ENCODE peak calls at places on chromosomes 4 and X, in six cellular contexts. One of them, this sample, is unnamed.

GRCh38 chr4:20368926-20369325 is 117.2 kb downstream of the SLIT2 start:
- DNase-seq in mammary epithelial cell: no peak
- DNase-seq in heart left ventricle: no peak
- DNase-seq in pancreas: no peak
- DNase-seq in uterus: no peak
- DNase-seq in A673: no peak
- DNase-seq in this sample: peak; percentile 59

GRCh38 chr4:146916479-146917076 is 29.1 kb downstream of the TTC29 start:
- DNase-seq in mammary epithelial cell: peak; percentile 3
- DNase-seq in heart left ventricle: no peak
- DNase-seq in pancreas: no peak
- DNase-seq in uterus: no peak
- DNase-seq in A673: peak; percentile 72
- DNase-seq in this sample: peak; percentile 8

GRCh38 chr4:89492476-89493110 is 185.0 kb upstream of the GPRIN3 start:
- DNase-seq in mammary epithelial cell: peak; percentile 60
- DNase-seq in heart left ventricle: no peak
- DNase-seq in pancreas: no peak
- DNase-seq in uterus: no peak
- DNase-seq in A673: peak; percentile 2
- DNase-seq in this sample: no peak

GRCh38 chr4:57013529-57014120 is 34.9 kb downstream of the POLR2B start:
- DNase-seq in mammary epithelial cell: no peak
- DNase-seq in heart left ventricle: no peak
- DNase-seq in pancreas: no peak
- DNase-seq in uterus: no peak
- DNase-seq in A673: no peak
- DNase-seq in this sample: no peak

GRCh38 chr4:169031392-169031791 is 21.3 kb upstream of the CBR4 start:
- DNase-seq in mammary epithelial cell: no peak
- DNase-seq in heart left ventricle: no peak
- DNase-seq in pancreas: no peak
- DNase-seq in uterus: no peak
- DNase-seq in A673: no peak
- DNase-seq in this sample: no peak

GRCh38 chr4:10105920-10106319 is 10.7 kb downstream of the WDR1 start:
- DNase-seq in mammary epithelial cell: no peak
- DNase-seq in heart left ventricle: no peak
- DNase-seq in pancreas: no peak
- DNase-seq in uterus: no peak
- DNase-seq in A673: no peak
- DNase-seq in this sample: no peak

GRCh38 chr4:73341454-73341853 is 62.6 kb upstream of the ALB start:
- DNase-seq in mammary epithelial cell: peak; percentile 51
- DNase-seq in heart left ventricle: no peak
- DNase-seq in pancreas: peak; percentile 55
- DNase-seq in uterus: no peak
- DNase-seq in A673: peak; percentile 28
- DNase-seq in this sample: no peak

GRCh38 chrX:101550825-101551767 is 749 bp downstream of the ARMCX1 start:
- DNase-seq in mammary epithelial cell: peak; percentile 4
- DNase-seq in heart left ventricle: peak; percentile 71
- DNase-seq in pancreas: peak; percentile 40
- DNase-seq in uterus: peak; percentile 48
- DNase-seq in A673: peak; percentile 56
- DNase-seq in this sample: no peak

GRCh38 chr4:83334425-83335241 is at the start of gene HPSE:
- DNase-seq in mammary epithelial cell: peak; percentile 87
- DNase-seq in heart left ventricle: peak; percentile 90
- DNase-seq in pancreas: peak; percentile 59
- DNase-seq in uterus: peak; percentile 78
- DNase-seq in A673: peak; percentile 64
- DNase-seq in this sample: peak; percentile 9

GRCh38 chrX:118523920-118524319 is 28.3 kb downstream of the DOCK11 start:
- DNase-seq in mammary epithelial cell: no peak
- DNase-seq in heart left ventricle: no peak
- DNase-seq in pancreas: no peak
- DNase-seq in uterus: no peak
- DNase-seq in A673: no peak
- DNase-seq in this sample: no peak

GRCh38 chr4:137533855-137534254 is 1.6 kb upstream of the PCDH18 start:
- DNase-seq in mammary epithelial cell: no peak
- DNase-seq in heart left ventricle: no peak
- DNase-seq in pancreas: no peak
- DNase-seq in uterus: no peak
- DNase-seq in A673: no peak
- DNase-seq in this sample: no peak
- H3K4me3 ChIP-seq in mammary epithelial cell: no peak overlapping the region
- H3K4me3 ChIP-seq in heart left ventricle: no peak overlapping the region
- H3K4me3 ChIP-seq in pancreas: no peak overlapping the region
- H3K4me3 ChIP-seq in uterus: peak overlapping the region; percentile 63
- H3K4me3 ChIP-seq in A673: no peak overlapping the region
- H3K4me3 ChIP-seq in this sample: peak overlapping the region; percentile 57

DNA sequence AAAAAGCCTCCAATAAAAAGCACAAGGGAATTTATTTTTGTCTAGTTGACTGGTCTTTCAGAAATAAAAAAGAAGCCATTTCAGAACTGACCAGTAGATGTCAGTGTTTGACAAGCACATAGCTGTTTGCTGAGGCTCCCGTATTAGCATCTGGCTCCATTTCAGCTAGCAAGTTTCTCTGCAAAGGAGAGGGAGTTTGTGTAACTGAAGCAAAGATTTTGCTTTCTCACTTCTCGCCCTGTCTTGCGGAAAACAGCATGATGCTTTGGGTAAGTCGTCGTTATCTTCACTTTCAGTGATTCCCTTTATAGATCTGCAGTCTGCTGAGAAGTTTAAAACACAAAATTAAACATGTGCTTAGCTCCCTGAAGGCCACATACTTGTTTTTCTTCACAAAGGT is 85.5 kb downstream of the CT47B1 start:
- DNase-seq in mammary epithelial cell: peak; percentile 55
- DNase-seq in heart left ventricle: no peak
- DNase-seq in pancreas: peak; percentile 16
- DNase-seq in uterus: peak; percentile 51
- DNase-seq in A673: peak; percentile 82
- DNase-seq in this sample: no peak
- TF ChIP-seq CTCF in mammary epithelial cell: peak; percentile 84
- TF ChIP-seq CTCF in heart left ventricle: peak; percentile 69
- TF ChIP-seq CTCF in pancreas: peak; percentile 73
- TF ChIP-seq CTCF in uterus: peak; percentile 74
- TF ChIP-seq CTCF in A673: peak; percentile 79
- TF ChIP-seq CTCF in this sample: peak; percentile 65

GRCh38 chr4:77043507-77044131 is 32.2 kb downstream of the CCNI start:
- DNase-seq in mammary epithelial cell: no peak
- DNase-seq in heart left ventricle: no peak
- DNase-seq in pancreas: no peak
- DNase-seq in uterus: peak; percentile 33
- DNase-seq in A673: no peak
- DNase-seq in this sample: peak; percentile 63
- H3K36me3 ChIP-seq in mammary epithelial cell: peaks cover 17% of the 10 kb centered on the region
- H3K36me3 ChIP-seq in heart left ventricle: peaks cover 56% of the 10 kb centered on the region
- H3K36me3 ChIP-seq in pancreas: peaks cover 17% of the 10 kb centered on the region
- H3K36me3 ChIP-seq in uterus: no peaks in the 10 kb centered on the region
- H3K36me3 ChIP-seq in A673: peaks cover 15% of the 10 kb centered on the region
- H3K36me3 ChIP-seq in this sample: peaks cover 9% of the 10 kb centered on the region

DNA sequence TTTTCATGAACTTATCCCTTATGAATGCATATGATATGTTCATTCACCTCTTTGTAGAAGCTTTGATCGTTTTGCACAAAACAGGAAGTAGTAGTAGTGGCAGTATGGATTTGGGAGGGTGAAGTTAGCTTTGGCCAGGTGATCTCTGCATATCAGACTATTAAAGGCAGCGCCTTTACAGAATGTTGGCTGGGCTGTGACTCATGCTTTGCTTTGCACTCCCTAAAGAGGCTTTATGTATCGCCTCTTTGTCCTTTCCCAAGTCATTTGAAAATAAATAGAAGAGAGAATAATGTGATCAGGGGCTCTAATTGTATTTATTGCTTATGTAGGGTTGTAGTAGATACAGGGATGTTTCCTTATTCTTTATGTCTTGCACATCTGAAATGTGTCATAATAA is 50.4 kb downstream of the SHROOM3 start:
- DNase-seq in mammary epithelial cell: peak; percentile 56
- DNase-seq in heart left ventricle: no peak
- DNase-seq in pancreas: no peak
- DNase-seq in uterus: no peak
- DNase-seq in A673: no peak
- DNase-seq in this sample: no peak
- H3K4me3 ChIP-seq in mammary epithelial cell: no peak overlapping the region
- H3K4me3 ChIP-seq in heart left ventricle: no peak overlapping the region
- H3K4me3 ChIP-seq in pancreas: no peak overlapping the region
- H3K4me3 ChIP-seq in uterus: no peak overlapping the region
- H3K4me3 ChIP-seq in A673: no peak overlapping the region
- H3K4me3 ChIP-seq in this sample: no peak overlapping the region

DNA sequence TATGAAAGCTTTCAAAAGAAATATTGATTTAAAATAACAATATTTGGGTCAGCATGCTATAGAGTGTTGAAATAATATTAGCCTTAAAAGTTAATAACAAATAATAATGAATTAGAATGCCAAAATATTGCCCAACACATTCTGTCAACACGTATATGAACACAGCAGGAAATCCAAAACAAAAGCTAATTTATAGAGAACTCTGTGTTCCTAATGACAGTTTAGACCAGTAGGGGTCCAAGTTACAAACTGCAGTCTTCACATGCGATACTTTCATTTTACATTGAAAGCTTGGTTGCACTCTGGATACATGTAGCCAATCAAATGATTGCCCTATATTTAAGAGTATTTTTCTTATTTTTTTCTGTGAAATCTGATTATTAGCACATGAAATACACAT is 274.4 kb downstream of the DCTD start:
- DNase-seq in mammary epithelial cell: no peak
- DNase-seq in heart left ventricle: no peak
- DNase-seq in pancreas: no peak
- DNase-seq in uterus: no peak
- DNase-seq in A673: peak; percentile 40
- DNase-seq in this sample: no peak
- TF ChIP-seq CTCF in mammary epithelial cell: no peak
- TF ChIP-seq CTCF in heart left ventricle: no peak
- TF ChIP-seq CTCF in pancreas: no peak
- TF ChIP-seq CTCF in uterus: no peak
- TF ChIP-seq CTCF in A673: peak; percentile 30
- TF ChIP-seq CTCF in this sample: no peak

GRCh38 chrX:53550756-53551463 is 116.7 kb upstream of the HSD17B10 start:
- DNase-seq in mammary epithelial cell: no peak
- DNase-seq in heart left ventricle: no peak
- DNase-seq in pancreas: no peak
- DNase-seq in uterus: no peak
- DNase-seq in A673: no peak
- DNase-seq in this sample: no peak
- H3K36me3 ChIP-seq in mammary epithelial cell: peaks cover 19% of the 10 kb centered on the region
- H3K36me3 ChIP-seq in heart left ventricle: peaks cover 100% of the 10 kb centered on the region
- H3K36me3 ChIP-seq in pancreas: peaks cover 72% of the 10 kb centered on the region
- H3K36me3 ChIP-seq in uterus: no peaks in the 10 kb centered on the region
- H3K36me3 ChIP-seq in A673: peaks cover 78% of the 10 kb centered on the region
- H3K36me3 ChIP-seq in this sample: peaks cover 32% of the 10 kb centered on the region

GRCh38 chr4:75727073-75727472 is 2.7 kb downstream of the USO1 start:
- DNase-seq in mammary epithelial cell: no peak
- DNase-seq in heart left ventricle: no peak
- DNase-seq in pancreas: no peak
- DNase-seq in uterus: no peak
- DNase-seq in A673: no peak
- DNase-seq in this sample: no peak

GRCh38 chr4:75724066-75724866 is at the start of gene USO1:
- DNase-seq in mammary epithelial cell: peak; percentile 99
- DNase-seq in heart left ventricle: peak; percentile 99
- DNase-seq in pancreas: peak; percentile 99
- DNase-seq in uterus: peak; percentile 99
- DNase-seq in A673: peak; percentile 95
- DNase-seq in this sample: peak; percentile 92

GRCh38 chr4:75724867-75725724 is 719 bp downstream of the USO1 start:
- DNase-seq in mammary epithelial cell: peak; percentile 75
- DNase-seq in heart left ventricle: peak; percentile 85
- DNase-seq in pancreas: peak; percentile 66
- DNase-seq in uterus: peak; percentile 63
- DNase-seq in A673: peak; percentile 49
- DNase-seq in this sample: no peak

GRCh38 chr4:75723802-75724065 is 643 bp upstream of the USO1 start:
- DNase-seq in mammary epithelial cell: no peak
- DNase-seq in heart left ventricle: no peak
- DNase-seq in pancreas: no peak
- DNase-seq in uterus: no peak
- DNase-seq in A673: no peak
- DNase-seq in this sample: no peak

GRCh38 chr4:75726577-75726976 is 2.2 kb downstream of the USO1 start:
- DNase-seq in mammary epithelial cell: no peak
- DNase-seq in heart left ventricle: no peak
- DNase-seq in pancreas: no peak
- DNase-seq in uterus: no peak
- DNase-seq in A673: no peak
- DNase-seq in this sample: no peak
- H3K4me3 ChIP-seq in mammary epithelial cell: peak overlapping the region; percentile 15
- H3K4me3 ChIP-seq in heart left ventricle: no peak overlapping the region
- H3K4me3 ChIP-seq in pancreas: peak overlapping the region; percentile 83
- H3K4me3 ChIP-seq in uterus: no peak overlapping the region
- H3K4me3 ChIP-seq in A673: peak overlapping the region; percentile 23
- H3K4me3 ChIP-seq in this sample: peak overlapping the region; percentile 91

GRCh38 chrX:347351-348117 is 28.9 kb upstream of the GTPBP6 start:
- DNase-seq in mammary epithelial cell: no peak
- DNase-seq in heart left ventricle: peak; percentile 50
- DNase-seq in pancreas: no peak
- DNase-seq in uterus: no peak
- DNase-seq in A673: no peak
- DNase-seq in this sample: no peak

GRCh38 chrX:350148-350533 is 31.5 kb upstream of the GTPBP6 start:
- DNase-seq in mammary epithelial cell: no peak
- DNase-seq in heart left ventricle: no peak
- DNase-seq in pancreas: no peak
- DNase-seq in uterus: no peak
- DNase-seq in A673: no peak
- DNase-seq in this sample: no peak

GRCh38 chrX:349196-349595 is 30.6 kb upstream of the GTPBP6 start:
- DNase-seq in mammary epithelial cell: no peak
- DNase-seq in heart left ventricle: peak; percentile 54
- DNase-seq in pancreas: no peak
- DNase-seq in uterus: no peak
- DNase-seq in A673: no peak
- DNase-seq in this sample: no peak

GRCh38 chrX:349702-350101 is 31.1 kb upstream of the GTPBP6 start:
- DNase-seq in mammary epithelial cell: no peak
- DNase-seq in heart left ventricle: no peak
- DNase-seq in pancreas: no peak
- DNase-seq in uterus: no peak
- DNase-seq in A673: no peak
- DNase-seq in this sample: no peak

GRCh38 chrX:348461-349117 is 30.0 kb upstream of the GTPBP6 start:
- DNase-seq in mammary epithelial cell: no peak
- DNase-seq in heart left ventricle: peak; percentile 42
- DNase-seq in pancreas: no peak
- DNase-seq in uterus: no peak
- DNase-seq in A673: no peak
- DNase-seq in this sample: no peak
- TF ChIP-seq CTCF in mammary epithelial cell: no peak
- TF ChIP-seq CTCF in heart left ventricle: no peak
- TF ChIP-seq CTCF in pancreas: no peak
- TF ChIP-seq CTCF in uterus: no peak
- TF ChIP-seq CTCF in A673: no peak
- TF ChIP-seq CTCF in this sample: no peak

GRCh38 chr4:155011163-155011825 is 197.1 kb upstream of the NPY2R start:
- DNase-seq in mammary epithelial cell: no peak
- DNase-seq in heart left ventricle: no peak
- DNase-seq in pancreas: no peak
- DNase-seq in uterus: no peak
- DNase-seq in A673: no peak
- DNase-seq in this sample: no peak
- H3K36me3 ChIP-seq in mammary epithelial cell: no peaks in the 10 kb centered on the region
- H3K36me3 ChIP-seq in heart left ventricle: no peaks in the 10 kb centered on the region
- H3K36me3 ChIP-seq in pancreas: no peaks in the 10 kb centered on the region
- H3K36me3 ChIP-seq in uterus: no peaks in the 10 kb centered on the region
- H3K36me3 ChIP-seq in A673: no peaks in the 10 kb centered on the region
- H3K36me3 ChIP-seq in this sample: no peaks in the 10 kb centered on the region

GRCh38 chr4:144663852-144664488 is 18.0 kb downstream of the HHIP start:
- DNase-seq in mammary epithelial cell: no peak
- DNase-seq in heart left ventricle: no peak
- DNase-seq in pancreas: no peak
- DNase-seq in uterus: no peak
- DNase-seq in A673: no peak
- DNase-seq in this sample: no peak
- H3K4me3 ChIP-seq in mammary epithelial cell: no peak overlapping the region
- H3K4me3 ChIP-seq in heart left ventricle: no peak overlapping the region
- H3K4me3 ChIP-seq in pancreas: no peak overlapping the region
- H3K4me3 ChIP-seq in uterus: no peak overlapping the region
- H3K4me3 ChIP-seq in A673: no peak overlapping the region
- H3K4me3 ChIP-seq in this sample: no peak overlapping the region

This sample was measured in BJ.